ENCODE peak calls at places on chromosomes 4 and X, in five cellular contexts. P is sigmoid colon, M is tibial artery, H is heart right ventricle, W is ascending aorta. I is an unnamed sample.

GRCh38 chr4:186104895-186105720 is 604 bp downstream of the FAM149A start:
- DNase-seq in P (peak; percentile 70), M (no peak), H (no peak), W (no peak), I (no peak)

GRCh38 chrX:152306331-152306730 is 144.8 kb downstream of the GABRA3 start:
- DNase-seq in P (no peak), M (no peak), H (no peak), W (no peak), I (no peak)

GRCh38 chr4:123478859-123479345 is 82.3 kb downstream of the SPRY1 start:
- DNase-seq in P (no peak), M (no peak), H (no peak), W (no peak), I (no peak)

GRCh38 chr4:23006756-23007155 is 314.0 kb downstream of the GBA3 start:
- DNase-seq in P (no peak), M (no peak), H (no peak), W (no peak), I (no peak)

GRCh38 chr4:88533937-88534750 is 10.6 kb upstream of the PYURF start:
- DNase-seq in P (no peak), M (no peak), H (no peak), W (no peak), I (peak; percentile 57)

GRCh38 chrX:72019487-72019886 is 108.8 kb downstream of the NHSL2 start:
- DNase-seq in P (no peak), M (no peak), H (no peak), W (no peak), I (no peak)

GRCh38 chr4:141636077-141636770 is at the start of gene IL15:
- DNase-seq in P (peak; percentile 79), M (peak; percentile 42), H (peak; percentile 68), W (peak; percentile 29), I (peak; percentile 24)

GRCh38 chrX:138756234-138756633 is 44.7 kb upstream of the FGF13 start:
- DNase-seq in P (no peak), M (peak; percentile 23), H (peak; percentile 15), W (no peak), I (peak; percentile 76)

GRCh38 chrX:39857780-39858179 is 240.0 kb downstream of the BCOR start:
- DNase-seq in P (no peak), M (no peak), H (no peak), W (no peak), I (no peak)

GRCh38 chr4:95835672-95836071 is 4.2 kb upstream of the PDHA2 start:
- DNase-seq in P (no peak), M (no peak), H (peak; percentile 5), W (no peak), I (peak; percentile 49)

GRCh38 chr4:153115322-153116100 is 88.7 kb upstream of the TRIM2 start:
- DNase-seq in P (no peak), M (peak; percentile 34), H (peak; percentile 37), W (no peak), I (peak; percentile 68)

GRCh38 chr4:68466185-68466584 is 18.9 kb downstream of the TMPRSS11E start:
- DNase-seq in P (no peak), M (no peak), H (no peak), W (no peak), I (no peak)

GRCh38 chr4:22091351-22091731 is 142.8 kb upstream of the KCNIP4 start:
- DNase-seq in P (no peak), M (no peak), H (no peak), W (no peak), I (no peak)

GRCh38 chr4:32824321-32824720 is 2104.2 kb downstream of the PCDH7 start:
- DNase-seq in P (no peak), M (no peak), H (no peak), W (no peak), I (no peak)

GRCh38 chr4:67052981-67053380 is 492.3 kb downstream of the CENPC start:
- DNase-seq in P (no peak), M (no peak), H (no peak), W (no peak), I (peak; percentile 77)

GRCh38 chrX:85592980-85593379 is 213.5 kb upstream of the POF1B start:
- DNase-seq in P (no peak), M (no peak), H (no peak), W (no peak), I (no peak)

GRCh38 chr4:61200991-61201526 is 933 bp downstream of the ADGRL3 start:
- DNase-seq in P (no peak), M (peak; percentile 37), H (no peak), W (no peak), I (no peak)

GRCh38 chr4:158667651-158668198 is 4.0 kb downstream of the C4orf46 start:
- DNase-seq in P (no peak), M (no peak), H (no peak), W (no peak), I (peak; percentile 55)

GRCh38 chrX:14926471-14926870 is 53.2 kb downstream of the MOSPD2 start:
- DNase-seq in P (no peak), M (no peak), H (no peak), W (no peak), I (no peak)

GRCh38 chrX:14922437-14922836 is 49.2 kb downstream of the MOSPD2 start:
- DNase-seq in P (no peak), M (no peak), H (no peak), W (no peak), I (no peak)

GRCh38 chrX:14932136-14932535 is 58.9 kb downstream of the MOSPD2 start:
- DNase-seq in P (no peak), M (no peak), H (no peak), W (no peak), I (no peak)

GRCh38 chrX:14923761-14924160 is 50.5 kb downstream of the MOSPD2 start:
- DNase-seq in P (no peak), M (no peak), H (no peak), W (no peak), I (no peak)

DNA sequence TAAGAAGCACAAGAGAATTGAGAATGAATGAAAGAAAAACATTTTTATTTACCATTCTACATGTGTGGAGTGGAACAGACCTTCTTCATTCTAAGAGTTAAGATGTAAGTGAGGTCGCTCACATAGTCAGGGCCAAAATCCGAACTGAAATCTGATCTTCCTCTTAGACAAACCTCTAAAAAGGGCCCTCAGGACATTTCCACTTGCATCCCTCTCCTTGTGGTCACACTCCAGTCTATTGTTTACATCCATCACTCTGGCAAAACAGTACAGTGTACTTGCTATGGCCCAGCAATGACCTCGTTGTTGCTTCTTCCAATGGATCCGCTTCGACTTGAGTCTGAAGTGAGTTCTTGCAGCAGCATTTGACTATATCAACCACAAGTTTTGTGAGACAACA is 54.2 kb downstream of the MOSPD2 start:
- DNase-seq in P (no peak), M (no peak), H (no peak), W (no peak), I (no peak)
- H3K27ac ChIP-seq in P (no peak overlapping the region), M (no peak overlapping the region), H (no peak overlapping the region), W (no peak overlapping the region), I (no peak overlapping the region)

DNA sequence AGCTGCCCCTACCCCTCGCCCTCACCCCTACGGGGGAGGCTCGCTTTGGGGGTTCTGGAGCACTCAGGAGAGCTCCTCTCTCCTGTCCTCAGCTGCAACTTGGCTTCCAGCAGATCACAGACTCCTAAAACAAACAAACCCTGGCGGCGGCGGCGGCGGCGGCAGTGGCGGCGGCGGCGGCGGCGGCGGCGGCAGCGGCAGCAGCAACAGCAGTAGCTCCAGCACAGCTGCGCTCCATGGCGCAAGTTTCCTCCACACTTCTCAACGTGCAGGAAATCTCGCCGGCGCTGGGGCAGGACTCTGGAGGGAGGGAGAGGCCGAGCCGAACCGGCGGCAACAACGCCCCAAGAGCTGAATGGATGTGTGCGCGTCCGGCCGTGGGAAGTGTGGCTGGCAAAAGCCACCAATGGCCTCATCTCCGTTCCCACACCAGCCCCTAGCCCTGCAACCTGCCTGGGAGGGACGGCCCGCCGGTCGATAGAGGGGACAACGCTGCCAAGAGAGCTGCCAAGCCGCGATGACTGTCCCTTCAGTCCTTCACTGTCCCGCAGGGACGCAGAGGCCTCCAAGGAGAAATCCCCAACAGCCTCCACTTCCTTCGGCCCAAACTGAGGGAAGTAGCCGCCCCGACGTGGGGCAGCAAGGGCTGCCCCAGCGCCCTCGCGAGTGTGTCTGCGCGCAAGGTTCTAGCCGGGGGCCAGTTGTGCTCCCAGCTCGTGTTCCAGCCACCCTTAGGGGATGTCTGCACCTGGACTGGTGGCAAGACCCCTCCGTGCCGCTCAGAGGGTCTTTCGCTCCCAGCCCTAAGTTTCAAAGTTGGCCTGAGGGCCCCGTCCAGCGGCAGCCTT is 775 bp downstream of the SHROOM4 start:
- DNase-seq in P (peak; percentile 69), M (peak; percentile 22), H (peak; percentile 46), W (no peak), I (peak; percentile 48)
- H3K27ac ChIP-seq in P (peak overlapping the region; percentile 62), M (peak overlapping the region; percentile 71), H (peak overlapping the region; percentile 54), W (peak overlapping the region; percentile 56), I (no peak overlapping the region)

GRCh38 chr4:7820031-7820825 is 119.4 kb downstream of the AFAP1 start:
- DNase-seq in P (peak; percentile 66), M (no peak), H (no peak), W (no peak), I (no peak)

GRCh38 chr4:7823416-7823824 is 116.2 kb downstream of the AFAP1 start:
- DNase-seq in P (peak; percentile 86), M (peak; percentile 75), H (peak; percentile 88), W (no peak), I (no peak)

GRCh38 chr4:7824218-7824617 is 115.4 kb downstream of the AFAP1 start:
- DNase-seq in P (no peak), M (no peak), H (no peak), W (no peak), I (no peak)

GRCh38 chr4:7821245-7822165 is 118.2 kb downstream of the AFAP1 start:
- DNase-seq in P (peak; percentile 70), M (no peak), H (no peak), W (no peak), I (no peak)

GRCh38 chr4:7822858-7823257 is 116.8 kb downstream of the AFAP1 start:
- DNase-seq in P (peak; percentile 80), M (peak; percentile 53), H (peak; percentile 50), W (no peak), I (no peak)
- H3K27ac ChIP-seq in P (peak overlapping the region; percentile 86), M (peak overlapping the region; percentile 80), H (peak overlapping the region; percentile 59), W (peak overlapping the region; percentile 90), I (no peak overlapping the region)

DNA sequence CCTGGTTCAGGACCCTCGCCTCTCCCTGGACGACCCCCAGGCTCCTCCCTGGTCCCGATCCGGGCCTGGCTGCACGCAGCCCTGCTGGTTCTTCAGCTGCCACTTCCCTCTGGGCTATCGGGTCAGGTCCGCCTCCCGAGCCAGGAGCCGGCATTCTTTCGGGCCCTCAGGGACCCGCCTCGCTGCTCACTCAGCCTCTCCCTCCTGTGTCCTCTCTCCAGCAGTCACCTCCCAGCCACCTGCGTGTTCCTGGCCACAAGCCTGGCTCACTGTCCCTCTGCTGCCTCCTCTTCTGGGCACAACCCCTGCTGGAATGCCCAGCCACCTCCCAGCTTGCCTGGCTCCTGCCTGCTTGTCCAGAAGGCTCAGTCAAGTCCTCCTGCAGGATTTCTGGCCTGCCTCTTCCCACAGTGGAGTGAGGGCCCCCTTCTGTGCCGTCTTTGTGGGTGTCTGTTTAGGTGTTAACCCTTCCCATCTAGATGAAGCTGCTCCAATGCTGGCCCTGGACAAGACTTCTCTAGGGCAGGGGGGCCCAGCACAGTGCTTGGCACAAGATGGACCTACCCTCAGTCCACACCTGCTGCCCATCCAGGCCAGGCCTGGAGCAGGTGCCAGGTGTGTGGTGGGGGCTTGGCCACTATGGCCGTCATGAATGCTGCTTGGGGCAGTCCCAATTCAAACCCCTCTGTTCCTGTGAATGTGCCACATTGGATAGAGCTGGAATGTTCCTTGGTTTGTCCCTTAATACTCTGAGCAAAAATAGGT is 2.2 kb downstream of the WFS1 start:
- DNase-seq in P (peak; percentile 76), M (no peak), H (peak; percentile 51), W (no peak), I (no peak)
- H3K27ac ChIP-seq in P (peak overlapping the region; percentile 87), M (peak overlapping the region; percentile 89), H (peak overlapping the region; percentile 13), W (peak overlapping the region; percentile 87), I (no peak overlapping the region)